ENCODE peak calls at places on chromosomes 16 and 17, in ten cellular contexts. K is GM23338, I is adrenal gland, J is body of pancreas, F is tibial artery, A is ovary, Q is HCT116, V is endothelial cell, N is GM20000, Y is GM13977. R is an unnamed sample.

GRCh38 chr17:82876149-82876548 is 36.3 kb upstream of the ZNF750 start:
- DNase-seq in K (no peak), I (peak; percentile 85), J (no peak), F (no peak), A (no peak), Q (no peak), V (no peak), N (no peak), Y (no peak), R (peak; percentile 7)

GRCh38 chr17:79948406-79948917 is 87.2 kb downstream of the TBC1D16 start:
- DNase-seq in K (no peak), I (peak; percentile 41), J (no peak), F (no peak), A (no peak), Q (no peak), V (no peak), N (no peak), Y (no peak), R (peak; percentile 42)

GRCh38 chr16:76371441-76371840 is 94.2 kb downstream of the CNTNAP4 start:
- DNase-seq in K (no peak), I (no peak), J (no peak), F (no peak), A (no peak), Q (no peak), V (no peak), N (no peak), Y (no peak), R (no peak)

GRCh38 chr17:82164853-82165252 is 47.8 kb downstream of the CCDC57 start:
- DNase-seq in K (no peak), I (no peak), J (no peak), F (no peak), A (no peak), Q (no peak), V (no peak), N (no peak), Y (no peak), R (no peak)

GRCh38 chr17:64355536-64356303 is 34.9 kb downstream of the PECAM1 start:
- DNase-seq in K (no peak), I (no peak), J (no peak), F (no peak), A (no peak), Q (no peak), V (no peak), N (no peak), Y (no peak), R (peak; percentile 13)

GRCh38 chr16:21685034-21685455 is 21.3 kb downstream of the OTOA start:
- DNase-seq in K (peak; percentile 70), I (no peak), J (no peak), F (no peak), A (no peak), Q (no peak), V (peak; percentile 24), N (no peak), Y (no peak), R (no peak)

GRCh38 chr17:44444735-44445105 is 55.3 kb upstream of the ITGA2B start:
- DNase-seq in K (no peak), I (no peak), J (no peak), F (no peak), A (no peak), Q (no peak), V (no peak), N (no peak), Y (no peak), R (no peak)

GRCh38 chr17:53313746-53314145 is 509.0 kb upstream of the KIF2B start:
- DNase-seq in K (no peak), I (no peak), J (no peak), F (no peak), A (no peak), Q (no peak), V (no peak), N (no peak), Y (no peak), R (no peak)

GRCh38 chr17:16877102-16877501 is 94.8 kb downstream of the TNFRSF13B start:
- DNase-seq in K (no peak), I (no peak), J (no peak), F (no peak), A (no peak), Q (no peak), V (no peak), N (no peak), Y (no peak), R (no peak)

GRCh38 chr17:62941358-62941991 is 24.6 kb upstream of the TANC2 start:
- DNase-seq in K (no peak), I (no peak), J (no peak), F (no peak), A (no peak), Q (no peak), V (no peak), N (no peak), Y (no peak), R (no peak)

GRCh38 chr17:62935481-62935880 is 30.6 kb upstream of the TANC2 start:
- DNase-seq in K (no peak), I (no peak), J (no peak), F (no peak), A (no peak), Q (no peak), V (no peak), N (no peak), Y (no peak), R (no peak)

GRCh38 chr17:62933986-62934385 is 32.0 kb upstream of the TANC2 start:
- DNase-seq in K (no peak), I (no peak), J (peak; percentile 15), F (no peak), A (no peak), Q (no peak), V (no peak), N (no peak), Y (no peak), R (no peak)

DNA sequence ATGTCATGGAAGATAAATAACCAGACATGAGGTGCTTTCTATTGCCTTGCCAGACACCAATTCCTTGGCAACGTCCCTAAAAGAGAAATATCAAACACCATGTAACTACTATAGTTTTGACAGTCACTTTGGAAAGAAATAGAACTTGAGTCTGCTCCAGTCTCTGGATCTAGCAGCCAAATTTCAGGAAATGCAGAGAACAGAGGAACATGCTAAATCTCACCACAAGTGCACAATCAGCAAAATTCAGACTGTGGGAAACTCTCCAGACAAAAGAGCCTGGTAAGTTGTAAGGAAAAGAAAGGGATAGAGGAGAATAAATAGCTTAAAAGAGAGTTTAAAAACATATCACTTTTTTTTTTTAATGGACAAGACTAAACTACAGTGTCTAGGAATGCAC is 28.4 kb upstream of the TANC2 start:
- DNase-seq in K (no peak), I (no peak), J (no peak), F (no peak), A (no peak), Q (no peak), V (no peak), N (no peak), Y (no peak), R (no peak)
- TF ChIP-seq CTCF in K (no peak), I (no peak), J (no peak), F (no peak), A (no peak), Q (no peak), V (no peak), N (no peak), Y (no peak), R (no peak)

GRCh38 chr17:55830210-55830609 is 79.4 kb downstream of the PCTP start:
- DNase-seq in K (no peak), I (no peak), J (no peak), F (no peak), A (no peak), Q (no peak), V (no peak), N (no peak), Y (no peak), R (no peak)

GRCh38 chr17:55830699-55831098 is 79.8 kb downstream of the PCTP start:
- DNase-seq in K (no peak), I (no peak), J (no peak), F (no peak), A (no peak), Q (no peak), V (no peak), N (no peak), Y (no peak), R (no peak)

GRCh38 chr17:55820675-55821074 is 69.8 kb downstream of the PCTP start:
- DNase-seq in K (no peak), I (no peak), J (no peak), F (no peak), A (no peak), Q (no peak), V (no peak), N (no peak), Y (no peak), R (no peak)

GRCh38 chr17:55825213-55825612 is 74.4 kb downstream of the PCTP start:
- DNase-seq in K (peak; percentile 56), I (no peak), J (no peak), F (no peak), A (no peak), Q (no peak), V (no peak), N (no peak), Y (no peak), R (no peak)
- TF ChIP-seq CTCF in K (peak; percentile 66), I (no peak), J (peak; percentile 14), F (no peak), A (no peak), Q (peak; percentile 70), V (no peak), N (peak; percentile 13), Y (peak; percentile 37), R (peak; percentile 56)

GRCh38 chr16:11405331-11406176 is 60.3 kb downstream of the RMI2 start:
- DNase-seq in K (peak; percentile 87), I (peak; percentile 59), J (peak; percentile 24), F (no peak), A (no peak), Q (peak; percentile 34), V (peak; percentile 60), N (peak; percentile 73), Y (peak; percentile 74), R (no peak)
- TF ChIP-seq CTCF in K (peak; percentile 75), I (peak; percentile 68), J (peak; percentile 50), F (peak; percentile 41), A (no peak), Q (peak; percentile 76), V (peak; percentile 51), N (peak; percentile 43), Y (peak; percentile 68), R (peak; percentile 76)

GRCh38 chr16:2048116-2048543 is 345 bp downstream of the TSC2 start:
- DNase-seq in K (no peak), I (peak; percentile 65), J (no peak), F (no peak), A (no peak), Q (no peak), V (no peak), N (no peak), Y (no peak), R (no peak)

GRCh38 chr16:2046125-2046888 is 1.3 kb downstream of the NTHL1 start:
- DNase-seq in K (no peak), I (no peak), J (no peak), F (no peak), A (no peak), Q (no peak), V (no peak), N (no peak), Y (no peak), R (no peak)

GRCh38 chr16:2046889-2047329 is 725 bp downstream of the NTHL1 start:
- DNase-seq in K (no peak), I (no peak), J (no peak), F (no peak), A (no peak), Q (no peak), V (no peak), N (no peak), Y (no peak), R (no peak)

GRCh38 chr16:2044541-2044940 is 3.1 kb downstream of the NTHL1 start:
- DNase-seq in K (no peak), I (no peak), J (no peak), F (no peak), A (no peak), Q (no peak), V (no peak), N (no peak), Y (no peak), R (no peak)

GRCh38 chr16:2047330-2048115 is at the start of the genes NTHL1 and TSC2:
- DNase-seq in K (peak; percentile 98), I (peak; percentile 99), J (peak; percentile 96), F (peak; percentile 97), A (peak; percentile 98), Q (peak; percentile 91), V (peak; percentile 96), N (peak; percentile 99), Y (peak; percentile 100), R (peak; percentile 99)
- TF ChIP-seq CTCF in K (no peak), I (peak; percentile 43), J (peak; percentile 48), F (peak; percentile 56), A (peak; percentile 39), Q (peak; percentile 21), V (peak; percentile 69), N (no peak), Y (peak; percentile 1), R (peak; percentile 72)

R was measured in chondrocyte.